ENCODE peak calls at places on chromosomes 11 and 22, in eight cellular contexts. One of them, this sample, is unnamed.

GRCh38 chr22:34722901-34723300 is 343.1 kb upstream of the ISX start:
- DNase-seq in T follicular helper cell: no peak
- DNase-seq in adipocyte: no peak
- DNase-seq in effector memory CD8-positive, alpha-beta T cell: no peak
- DNase-seq in ELR: no peak
- DNase-seq in EL: no peak
- DNase-seq in right cardiac atrium: no peak
- DNase-seq in activated CD8-positive, alpha-beta T cell treated with anti-CD3 and anti-CD28 coated beads for 36 hours: no peak
- DNase-seq in this sample: no peak

GRCh38 chr11:106304274-106304673 is 226.8 kb downstream of the AASDHPPT start:
- DNase-seq in T follicular helper cell: no peak
- DNase-seq in adipocyte: peak; percentile 59
- DNase-seq in effector memory CD8-positive, alpha-beta T cell: no peak
- DNase-seq in ELR: peak; percentile 47
- DNase-seq in EL: peak; percentile 48
- DNase-seq in right cardiac atrium: no peak
- DNase-seq in activated CD8-positive, alpha-beta T cell treated with anti-CD3 and anti-CD28 coated beads for 36 hours: no peak
- DNase-seq in this sample: no peak

GRCh38 chr11:66142370-66143263 is 72.5 kb downstream of the PACS1 start:
- DNase-seq in T follicular helper cell: no peak
- DNase-seq in adipocyte: peak; percentile 53
- DNase-seq in effector memory CD8-positive, alpha-beta T cell: no peak
- DNase-seq in ELR: peak; percentile 80
- DNase-seq in EL: peak; percentile 75
- DNase-seq in right cardiac atrium: no peak
- DNase-seq in activated CD8-positive, alpha-beta T cell treated with anti-CD3 and anti-CD28 coated beads for 36 hours: no peak
- DNase-seq in this sample: no peak

GRCh38 chr11:65448074-65448417 is 25.4 kb downstream of the NEAT1 start:
- DNase-seq in T follicular helper cell: no peak
- DNase-seq in adipocyte: peak; percentile 22
- DNase-seq in effector memory CD8-positive, alpha-beta T cell: no peak
- DNase-seq in ELR: peak; percentile 13
- DNase-seq in EL: peak; percentile 8
- DNase-seq in right cardiac atrium: no peak
- DNase-seq in activated CD8-positive, alpha-beta T cell treated with anti-CD3 and anti-CD28 coated beads for 36 hours: no peak
- DNase-seq in this sample: no peak

GRCh38 chr11:43021466-43021865 is 290.3 kb upstream of the API5 start:
- DNase-seq in T follicular helper cell: no peak
- DNase-seq in adipocyte: no peak
- DNase-seq in effector memory CD8-positive, alpha-beta T cell: no peak
- DNase-seq in ELR: peak; percentile 1
- DNase-seq in EL: no peak
- DNase-seq in right cardiac atrium: no peak
- DNase-seq in activated CD8-positive, alpha-beta T cell treated with anti-CD3 and anti-CD28 coated beads for 36 hours: peak; percentile 2
- DNase-seq in this sample: no peak

GRCh38 chr11:71176812-71177211 is 75.6 kb downstream of the SHANK2 start:
- DNase-seq in T follicular helper cell: no peak
- DNase-seq in adipocyte: no peak
- DNase-seq in effector memory CD8-positive, alpha-beta T cell: no peak
- DNase-seq in ELR: no peak
- DNase-seq in EL: no peak
- DNase-seq in right cardiac atrium: no peak
- DNase-seq in activated CD8-positive, alpha-beta T cell treated with anti-CD3 and anti-CD28 coated beads for 36 hours: no peak
- DNase-seq in this sample: no peak

GRCh38 chr11:76783294-76783900 is at the start of gene TSKU:
- DNase-seq in T follicular helper cell: no peak
- DNase-seq in adipocyte: no peak
- DNase-seq in effector memory CD8-positive, alpha-beta T cell: no peak
- DNase-seq in ELR: peak; percentile 41
- DNase-seq in EL: peak; percentile 48
- DNase-seq in right cardiac atrium: no peak
- DNase-seq in activated CD8-positive, alpha-beta T cell treated with anti-CD3 and anti-CD28 coated beads for 36 hours: peak; percentile 30
- DNase-seq in this sample: peak; percentile 77

GRCh38 chr22:42317691-42318547 is 47.5 kb upstream of the TCF20 start:
- DNase-seq in T follicular helper cell: no peak
- DNase-seq in adipocyte: no peak
- DNase-seq in effector memory CD8-positive, alpha-beta T cell: no peak
- DNase-seq in ELR: no peak
- DNase-seq in EL: no peak
- DNase-seq in right cardiac atrium: no peak
- DNase-seq in activated CD8-positive, alpha-beta T cell treated with anti-CD3 and anti-CD28 coated beads for 36 hours: no peak
- DNase-seq in this sample: no peak

GRCh38 chr11:17634776-17635550 is 84.4 kb upstream of the MYOD1 start:
- DNase-seq in T follicular helper cell: no peak
- DNase-seq in adipocyte: no peak
- DNase-seq in effector memory CD8-positive, alpha-beta T cell: no peak
- DNase-seq in ELR: no peak
- DNase-seq in EL: no peak
- DNase-seq in right cardiac atrium: no peak
- DNase-seq in activated CD8-positive, alpha-beta T cell treated with anti-CD3 and anti-CD28 coated beads for 36 hours: no peak
- DNase-seq in this sample: no peak

GRCh38 chr22:19448076-19448607 is 631 bp upstream of the C22orf39 start:
- DNase-seq in T follicular helper cell: peak; percentile 7
- DNase-seq in adipocyte: peak; percentile 79
- DNase-seq in effector memory CD8-positive, alpha-beta T cell: no peak
- DNase-seq in ELR: peak; percentile 58
- DNase-seq in EL: peak; percentile 59
- DNase-seq in right cardiac atrium: no peak
- DNase-seq in activated CD8-positive, alpha-beta T cell treated with anti-CD3 and anti-CD28 coated beads for 36 hours: peak; percentile 52
- DNase-seq in this sample: no peak

GRCh38 chr11:46363031-46363407 is 15.8 kb downstream of the DGKZ start:
- DNase-seq in T follicular helper cell: no peak
- DNase-seq in adipocyte: peak; percentile 41
- DNase-seq in effector memory CD8-positive, alpha-beta T cell: no peak
- DNase-seq in ELR: peak; percentile 88
- DNase-seq in EL: peak; percentile 67
- DNase-seq in right cardiac atrium: peak; percentile 86
- DNase-seq in activated CD8-positive, alpha-beta T cell treated with anti-CD3 and anti-CD28 coated beads for 36 hours: no peak
- DNase-seq in this sample: no peak

GRCh38 chr11:72575533-72576170 is 98.6 kb downstream of the PDE2A start:
- DNase-seq in T follicular helper cell: no peak
- DNase-seq in adipocyte: no peak
- DNase-seq in effector memory CD8-positive, alpha-beta T cell: no peak
- DNase-seq in ELR: no peak
- DNase-seq in EL: no peak
- DNase-seq in right cardiac atrium: no peak
- DNase-seq in activated CD8-positive, alpha-beta T cell treated with anti-CD3 and anti-CD28 coated beads for 36 hours: no peak
- DNase-seq in this sample: no peak

GRCh38 chr11:44994753-44995152 is 44.1 kb upstream of the TP53I11 start:
- DNase-seq in T follicular helper cell: no peak
- DNase-seq in adipocyte: no peak
- DNase-seq in effector memory CD8-positive, alpha-beta T cell: no peak
- DNase-seq in ELR: no peak
- DNase-seq in EL: no peak
- DNase-seq in right cardiac atrium: no peak
- DNase-seq in activated CD8-positive, alpha-beta T cell treated with anti-CD3 and anti-CD28 coated beads for 36 hours: no peak
- DNase-seq in this sample: no peak

GRCh38 chr22:27726726-27727449 is 74.7 kb downstream of the MN1 start:
- DNase-seq in T follicular helper cell: no peak
- DNase-seq in adipocyte: peak; percentile 97
- DNase-seq in effector memory CD8-positive, alpha-beta T cell: no peak
- DNase-seq in ELR: peak; percentile 72
- DNase-seq in EL: peak; percentile 66
- DNase-seq in right cardiac atrium: peak; percentile 92
- DNase-seq in activated CD8-positive, alpha-beta T cell treated with anti-CD3 and anti-CD28 coated beads for 36 hours: no peak
- DNase-seq in this sample: no peak

GRCh38 chr22:25627271-25627848 is 62.9 kb downstream of the GRK3 start:
- DNase-seq in T follicular helper cell: no peak
- DNase-seq in adipocyte: no peak
- DNase-seq in effector memory CD8-positive, alpha-beta T cell: no peak
- DNase-seq in ELR: no peak
- DNase-seq in EL: no peak
- DNase-seq in right cardiac atrium: no peak
- DNase-seq in activated CD8-positive, alpha-beta T cell treated with anti-CD3 and anti-CD28 coated beads for 36 hours: no peak
- DNase-seq in this sample: no peak

GRCh38 chr11:67347964-67348749 is 5.2 kb downstream of the POLD4 start:
- DNase-seq in T follicular helper cell: no peak
- DNase-seq in adipocyte: peak; percentile 27
- DNase-seq in effector memory CD8-positive, alpha-beta T cell: no peak
- DNase-seq in ELR: peak; percentile 56
- DNase-seq in EL: peak; percentile 45
- DNase-seq in right cardiac atrium: no peak
- DNase-seq in activated CD8-positive, alpha-beta T cell treated with anti-CD3 and anti-CD28 coated beads for 36 hours: no peak
- DNase-seq in this sample: no peak

GRCh38 chr11:7170431-7170830 is 81.3 kb upstream of the SYT9 start:
- DNase-seq in T follicular helper cell: no peak
- DNase-seq in adipocyte: no peak
- DNase-seq in effector memory CD8-positive, alpha-beta T cell: no peak
- DNase-seq in ELR: no peak
- DNase-seq in EL: no peak
- DNase-seq in right cardiac atrium: no peak
- DNase-seq in activated CD8-positive, alpha-beta T cell treated with anti-CD3 and anti-CD28 coated beads for 36 hours: no peak
- DNase-seq in this sample: no peak

GRCh38 chr11:111836766-111837165 is 34.6 kb downstream of the ALG9 start:
- DNase-seq in T follicular helper cell: no peak
- DNase-seq in adipocyte: peak; percentile 40
- DNase-seq in effector memory CD8-positive, alpha-beta T cell: no peak
- DNase-seq in ELR: peak; percentile 17
- DNase-seq in EL: peak; percentile 18
- DNase-seq in right cardiac atrium: no peak
- DNase-seq in activated CD8-positive, alpha-beta T cell treated with anti-CD3 and anti-CD28 coated beads for 36 hours: no peak
- DNase-seq in this sample: no peak

GRCh38 chr11:45641961-45642360 is 23.5 kb downstream of the CHST1 start:
- DNase-seq in T follicular helper cell: no peak
- DNase-seq in adipocyte: no peak
- DNase-seq in effector memory CD8-positive, alpha-beta T cell: no peak
- DNase-seq in ELR: no peak
- DNase-seq in EL: no peak
- DNase-seq in right cardiac atrium: no peak
- DNase-seq in activated CD8-positive, alpha-beta T cell treated with anti-CD3 and anti-CD28 coated beads for 36 hours: no peak
- DNase-seq in this sample: no peak

GRCh38 chr11:119608201-119608600 is 120.8 kb downstream of the NECTIN1 start:
- DNase-seq in T follicular helper cell: no peak
- DNase-seq in adipocyte: no peak
- DNase-seq in effector memory CD8-positive, alpha-beta T cell: no peak
- DNase-seq in ELR: no peak
- DNase-seq in EL: no peak
- DNase-seq in right cardiac atrium: no peak
- DNase-seq in activated CD8-positive, alpha-beta T cell treated with anti-CD3 and anti-CD28 coated beads for 36 hours: no peak
- DNase-seq in this sample: no peak

GRCh38 chr11:126830216-126830615 is 170.4 kb downstream of the KIRREL3 start:
- DNase-seq in T follicular helper cell: no peak
- DNase-seq in adipocyte: no peak
- DNase-seq in effector memory CD8-positive, alpha-beta T cell: no peak
- DNase-seq in ELR: no peak
- DNase-seq in EL: no peak
- DNase-seq in right cardiac atrium: no peak
- DNase-seq in activated CD8-positive, alpha-beta T cell treated with anti-CD3 and anti-CD28 coated beads for 36 hours: no peak
- DNase-seq in this sample: no peak

GRCh38 chr11:2561283-2562180 is 116.7 kb downstream of the KCNQ1 start:
- DNase-seq in T follicular helper cell: no peak
- DNase-seq in adipocyte: no peak
- DNase-seq in effector memory CD8-positive, alpha-beta T cell: no peak
- DNase-seq in ELR: no peak
- DNase-seq in EL: no peak
- DNase-seq in right cardiac atrium: peak; percentile 53
- DNase-seq in activated CD8-positive, alpha-beta T cell treated with anti-CD3 and anti-CD28 coated beads for 36 hours: no peak
- DNase-seq in this sample: no peak

GRCh38 chr11:27933992-27934829 is 173.7 kb downstream of the KIF18A start:
- DNase-seq in T follicular helper cell: no peak
- DNase-seq in adipocyte: no peak
- DNase-seq in effector memory CD8-positive, alpha-beta T cell: no peak
- DNase-seq in ELR: peak; percentile 99
- DNase-seq in EL: peak; percentile 100
- DNase-seq in right cardiac atrium: no peak
- DNase-seq in activated CD8-positive, alpha-beta T cell treated with anti-CD3 and anti-CD28 coated beads for 36 hours: no peak
- DNase-seq in this sample: no peak